ENCODE peak calls at places on chromosome X, in ten cellular contexts. U is stomach; R is neuronal stem cell; P is CD8-positive, alpha-beta T cell; C is HCT116; S is PC-3; B is cardiac muscle cell; D is A549; Y is prostate gland; E is NT2/D1. H is an unnamed sample.
A peak's percentile ranks its signal among the peaks of the same experiment; 100 is the strongest.

GRCh38 chrX:63250253-63250868 is 100.8 kb downstream of the SPIN4 start:
- DNase-seq in U (peak; percentile 26), R (peak; percentile 39), P (no peak), C (peak; percentile 69), S (peak; percentile 85), B (peak; percentile 81), D (peak; percentile 79), Y (peak; percentile 19), E (peak; percentile 74), H (no peak)

GRCh38 chrX:3141031-3141430 is 99.8 kb downstream of the ARSF start:
- DNase-seq in U (no peak), R (no peak), P (no peak), C (no peak), S (no peak), B (no peak), D (no peak), Y (no peak), E (no peak), H (no peak)

GRCh38 chrX:68732906-68733493 is 85.5 kb downstream of the STARD8 start:
- DNase-seq in U (peak; percentile 71), R (peak; percentile 49), P (peak; percentile 14), C (peak; percentile 35), S (peak; percentile 71), B (peak; percentile 62), D (peak; percentile 64), Y (peak; percentile 22), E (peak; percentile 59), H (peak; percentile 59)

GRCh38 chrX:153870288-153870690 is 15.7 kb downstream of the L1CAM start:
- DNase-seq in U (no peak), R (no peak), P (no peak), C (no peak), S (no peak), B (no peak), D (no peak), Y (no peak), E (no peak), H (no peak)

GRCh38 chrX:47091149-47091775 is 13.0 kb downstream of the RGN start:
- DNase-seq in U (no peak), R (peak; percentile 1), P (no peak), C (no peak), S (no peak), B (no peak), D (no peak), Y (no peak), E (no peak), H (no peak)

GRCh38 chrX:16589211-16589610 is 60.7 kb upstream of the S100G start:
- DNase-seq in U (no peak), R (no peak), P (no peak), C (no peak), S (peak; percentile 79), B (no peak), D (peak; percentile 6), Y (no peak), E (no peak), H (peak; percentile 57)

GRCh38 chrX:114344756-114345155 is 239.1 kb upstream of the HTR2C start:
- DNase-seq in U (no peak), R (peak; percentile 17), P (no peak), C (peak; percentile 26), S (peak; percentile 49), B (peak; percentile 61), D (peak; percentile 25), Y (no peak), E (peak; percentile 27), H (no peak)

GRCh38 chrX:9052081-9052480 is 18.2 kb upstream of the FAM9B start:
- DNase-seq in U (no peak), R (no peak), P (no peak), C (no peak), S (no peak), B (no peak), D (no peak), Y (no peak), E (no peak), H (no peak)

GRCh38 chrX:2425281-2426071 is 75.3 kb downstream of the DHRSX start:
- DNase-seq in U (no peak), R (no peak), P (no peak), C (no peak), S (no peak), B (no peak), D (no peak), Y (no peak), E (no peak), H (no peak)

GRCh38 chrX:8627796-8628195 is 104.1 kb downstream of the ANOS1 start:
- DNase-seq in U (no peak), R (no peak), P (no peak), C (no peak), S (no peak), B (no peak), D (no peak), Y (no peak), E (no peak), H (no peak)

GRCh38 chrX:72201836-72202536 is 20.4 kb downstream of the PIN4 start:
- DNase-seq in U (no peak), R (no peak), P (no peak), C (no peak), S (peak; percentile 77), B (no peak), D (peak; percentile 68), Y (no peak), E (no peak), H (no peak)

GRCh38 chrX:9677098-9677739 is 88.4 kb downstream of the GPR143 start:
- DNase-seq in U (peak; percentile 37), R (no peak), P (no peak), C (no peak), S (peak; percentile 56), B (no peak), D (no peak), Y (peak; percentile 25), E (no peak), H (no peak)

GRCh38 chrX:153981771-153982533 is 9.4 kb downstream of the TMEM187 start:
- DNase-seq in U (no peak), R (no peak), P (no peak), C (no peak), S (no peak), B (no peak), D (no peak), Y (no peak), E (no peak), H (peak; percentile 61)

GRCh38 chrX:113048896-113049295 is 208.3 kb upstream of the AMOT start:
- DNase-seq in U (no peak), R (no peak), P (no peak), C (no peak), S (no peak), B (no peak), D (no peak), Y (no peak), E (no peak), H (no peak)

GRCh38 chrX:23981711-23982110 is 45.3 kb downstream of the KLHL15 start:
- DNase-seq in U (no peak), R (no peak), P (no peak), C (no peak), S (no peak), B (peak; percentile 27), D (no peak), Y (no peak), E (peak; percentile 25), H (no peak)

GRCh38 chrX:103446665-103447302 is 70.4 kb downstream of the BEX3 start:
- DNase-seq in U (no peak), R (no peak), P (no peak), C (no peak), S (no peak), B (no peak), D (no peak), Y (peak; percentile 4), E (no peak), H (no peak)

GRCh38 chrX:16039363-16039762 is 84.0 kb upstream of the GRPR start:
- DNase-seq in U (no peak), R (no peak), P (no peak), C (no peak), S (no peak), B (no peak), D (no peak), Y (no peak), E (no peak), H (no peak)

GRCh38 chrX:124230573-124231300 is 101.7 kb upstream of the TEX13D start:
- DNase-seq in U (no peak), R (no peak), P (no peak), C (no peak), S (no peak), B (no peak), D (no peak), Y (no peak), E (no peak), H (no peak)

GRCh38 chrX:129188223-129188622 is 335.1 kb downstream of the SMARCA1 start:
- DNase-seq in U (no peak), R (no peak), P (no peak), C (no peak), S (no peak), B (no peak), D (no peak), Y (no peak), E (peak; percentile 56), H (no peak)

GRCh38 chrX:136210243-136210642 is 41.0 kb downstream of the MAP7D3 start:
- DNase-seq in U (no peak), R (no peak), P (no peak), C (no peak), S (no peak), B (peak; percentile 23), D (no peak), Y (no peak), E (no peak), H (no peak)
- H3K4me1 ChIP-seq in U (peaks cover 21% of the 10 kb centered on the region), R (peaks cover 3% of the 10 kb centered on the region), P (no peaks in the 10 kb centered on the region), C (no peaks in the 10 kb centered on the region), S (peaks cover 15% of the 10 kb centered on the region), B (no peaks in the 10 kb centered on the region), D (no peaks in the 10 kb centered on the region), Y (no peaks in the 10 kb centered on the region), E (no peaks in the 10 kb centered on the region), H (peaks cover 15% of the 10 kb centered on the region)

GRCh38 chrX:50723006-50723405 is 91.0 kb downstream of the SHROOM4 start:
- DNase-seq in U (no peak), R (no peak), P (no peak), C (no peak), S (peak; percentile 58), B (no peak), D (no peak), Y (no peak), E (no peak), H (no peak)
- H3K4me1 ChIP-seq in U (no peaks in the 10 kb centered on the region), R (no peaks in the 10 kb centered on the region), P (no peaks in the 10 kb centered on the region), C (no peaks in the 10 kb centered on the region), S (no peaks in the 10 kb centered on the region), B (no peaks in the 10 kb centered on the region), D (no peaks in the 10 kb centered on the region), Y (no peaks in the 10 kb centered on the region), E (no peaks in the 10 kb centered on the region), H (no peaks in the 10 kb centered on the region)

DNA sequence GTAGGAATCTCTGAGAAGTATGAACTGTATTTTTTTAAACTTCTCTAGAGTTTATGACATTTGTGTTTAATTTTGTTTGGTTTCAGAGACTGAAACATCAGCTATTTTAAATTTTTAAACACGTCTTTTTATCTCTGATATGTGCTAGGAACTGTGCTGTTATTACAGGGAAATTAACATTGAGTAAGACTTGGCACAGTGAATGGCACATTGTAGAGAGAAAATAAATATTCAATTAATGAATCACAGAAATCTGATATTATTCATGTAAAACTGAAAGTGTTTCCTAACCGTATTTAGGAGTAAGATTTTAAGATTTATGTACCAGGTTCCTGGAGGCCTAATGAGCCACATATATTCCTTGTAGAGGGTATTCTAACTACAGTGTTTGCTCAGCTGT is 120.8 kb upstream of the FAM9C start:
- DNase-seq in U (no peak), R (no peak), P (no peak), C (no peak), S (no peak), B (no peak), D (no peak), Y (no peak), E (no peak), H (no peak)
- H3K4me1 ChIP-seq in U (peaks cover 16% of the 10 kb centered on the region), R (peaks cover 4% of the 10 kb centered on the region), P (peaks cover 13% of the 10 kb centered on the region), C (no peaks in the 10 kb centered on the region), S (peaks cover 5% of the 10 kb centered on the region), B (no peaks in the 10 kb centered on the region), D (peaks cover 13% of the 10 kb centered on the region), Y (no peaks in the 10 kb centered on the region), E (no peaks in the 10 kb centered on the region), H (no peaks in the 10 kb centered on the region)

GRCh38 chrX:130916636-130917422 is 13.8 kb upstream of the ENOX2 start:
- DNase-seq in U (peak; percentile 28), R (peak; percentile 56), P (peak; percentile 0), C (peak; percentile 47), S (peak; percentile 42), B (peak; percentile 70), D (peak; percentile 55), Y (peak; percentile 9), E (peak; percentile 23), H (no peak)
- H3K4me1 ChIP-seq in U (no peaks in the 10 kb centered on the region), R (no peaks in the 10 kb centered on the region), P (no peaks in the 10 kb centered on the region), C (no peaks in the 10 kb centered on the region), S (no peaks in the 10 kb centered on the region), B (no peaks in the 10 kb centered on the region), D (no peaks in the 10 kb centered on the region), Y (no peaks in the 10 kb centered on the region), E (no peaks in the 10 kb centered on the region), H (no peaks in the 10 kb centered on the region)